ENCODE peak calls at places on chromosome 18, in four cellular contexts. One of them, this sample, is unnamed.

GRCh38 chr18:64183674-64184073 is 34.8 kb upstream of the LINC00305 start:
- DNase-seq in body of pancreas: no peak
- DNase-seq in T-helper 2 cell: no peak
- DNase-seq in DMS153: no peak
- DNase-seq in this sample: no peak

GRCh38 chr18:72672364-72673151 is 128.4 kb upstream of the CBLN2 start:
- DNase-seq in T-helper 2 cell: peak
- DNase-seq in body of pancreas: no peak
- DNase-seq in DMS153: no peak
- DNase-seq in this sample: no peak

GRCh38 chr18:36420826-36421225 is 123.3 kb downstream of the FHOD3 start:
- DNase-seq in T-helper 2 cell: no peak
- DNase-seq in DMS153: no peak
- DNase-seq in body of pancreas: no peak
- DNase-seq in this sample: no peak

GRCh38 chr18:44826418-44827259 is 146.0 kb downstream of the SETBP1 start:
- DNase-seq in T-helper 2 cell: no peak
- DNase-seq in body of pancreas: peak
- DNase-seq in DMS153: peak
- DNase-seq in this sample: peak

GRCh38 chr18:2910751-2911425 is 64.1 kb downstream of the EMILIN2 start:
- DNase-seq in DMS153: no peak
- DNase-seq in body of pancreas: no peak
- DNase-seq in T-helper 2 cell: no peak
- DNase-seq in this sample: no peak

GRCh38 chr18:25669741-25670140 is 317.8 kb upstream of the ZNF521 start:
- DNase-seq in DMS153: no peak
- DNase-seq in body of pancreas: no peak
- DNase-seq in T-helper 2 cell: no peak
- DNase-seq in this sample: no peak

GRCh38 chr18:40041951-40042350 is 1913.1 kb upstream of the PIK3C3 start:
- DNase-seq in body of pancreas: no peak
- DNase-seq in T-helper 2 cell: no peak
- DNase-seq in DMS153: no peak
- DNase-seq in this sample: no peak

GRCh38 chr18:49112031-49112430 is 161.3 kb upstream of the SMAD7 start:
- DNase-seq in DMS153: no peak
- DNase-seq in T-helper 2 cell: no peak
- DNase-seq in body of pancreas: no peak
- DNase-seq in this sample: no peak

GRCh38 chr18:56060967-56061541 is 473.1 kb upstream of the TCF4 start:
- DNase-seq in DMS153: no peak
- DNase-seq in body of pancreas: no peak
- DNase-seq in T-helper 2 cell: no peak
- DNase-seq in this sample: no peak

GRCh38 chr18:75206637-75207297 is 2.2 kb downstream of the PTGR3 start:
- DNase-seq in body of pancreas: no peak
- DNase-seq in DMS153: no peak
- DNase-seq in T-helper 2 cell: no peak
- DNase-seq in this sample: no peak

GRCh38 chr18:70431203-70431624 is 142.4 kb downstream of the SOCS6 start:
- DNase-seq in DMS153: no peak
- DNase-seq in body of pancreas: no peak
- DNase-seq in T-helper 2 cell: no peak
- DNase-seq in this sample: no peak

GRCh38 chr18:79513381-79514081 is 117.8 kb downstream of the NFATC1 start:
- DNase-seq in body of pancreas: peak
- DNase-seq in T-helper 2 cell: no peak
- DNase-seq in DMS153: no peak
- DNase-seq in this sample: peak

GRCh38 chr18:76982038-76982437 is 150.5 kb downstream of the MBP start:
- DNase-seq in body of pancreas: no peak
- DNase-seq in DMS153: no peak
- DNase-seq in T-helper 2 cell: no peak
- DNase-seq in this sample: no peak

GRCh38 chr18:76983184-76983583 is 149.4 kb downstream of the MBP start:
- DNase-seq in T-helper 2 cell: peak
- DNase-seq in body of pancreas: peak
- DNase-seq in DMS153: peak
- DNase-seq in this sample: peak

GRCh38 chr18:75588412-75588811 is 160.9 kb upstream of the SMIM21 start:
- DNase-seq in T-helper 2 cell: no peak
- DNase-seq in body of pancreas: no peak
- DNase-seq in DMS153: no peak
- DNase-seq in this sample: no peak

GRCh38 chr18:79136742-79137141 is 67.5 kb downstream of the ATP9B start:
- DNase-seq in DMS153: no peak
- DNase-seq in T-helper 2 cell: no peak
- DNase-seq in body of pancreas: no peak
- DNase-seq in this sample: no peak

GRCh38 chr18:70469916-70470315 is 181.1 kb downstream of the SOCS6 start:
- DNase-seq in DMS153: peak
- DNase-seq in T-helper 2 cell: no peak
- DNase-seq in body of pancreas: no peak
- DNase-seq in this sample: no peak

GRCh38 chr18:58026395-58026794 is 17.6 kb upstream of the NEDD4L start:
- DNase-seq in body of pancreas: no peak
- DNase-seq in T-helper 2 cell: no peak
- DNase-seq in DMS153: no peak
- DNase-seq in this sample: no peak

GRCh38 chr18:471701-472100 is 28.8 kb downstream of the COLEC12 start:
- DNase-seq in body of pancreas: no peak
- DNase-seq in T-helper 2 cell: no peak
- DNase-seq in DMS153: no peak
- DNase-seq in this sample: no peak

GRCh38 chr18:69636529-69637301 is 236.0 kb downstream of the DOK6 start:
- DNase-seq in body of pancreas: peak
- DNase-seq in T-helper 2 cell: peak
- DNase-seq in DMS153: no peak
- DNase-seq in this sample: no peak

GRCh38 chr18:28013064-28013463 is 163.9 kb downstream of the CDH2 start:
- DNase-seq in body of pancreas: no peak
- DNase-seq in T-helper 2 cell: no peak
- DNase-seq in DMS153: peak
- DNase-seq in this sample: no peak

GRCh38 chr18:50131591-50131990 is 63.4 kb downstream of the MYO5B start:
- DNase-seq in T-helper 2 cell: no peak
- DNase-seq in DMS153: no peak
- DNase-seq in body of pancreas: no peak
- DNase-seq in this sample: no peak

GRCh38 chr18:76209597-76209996 is 285.4 kb downstream of the ZNF516 start:
- DNase-seq in T-helper 2 cell: no peak
- DNase-seq in body of pancreas: no peak
- DNase-seq in DMS153: no peak
- DNase-seq in this sample: no peak

GRCh38 chr18:58241877-58242276 is 197.9 kb downstream of the NEDD4L start:
- DNase-seq in DMS153: peak
- DNase-seq in T-helper 2 cell: no peak
- DNase-seq in body of pancreas: peak
- DNase-seq in this sample: no peak

GRCh38 chr18:12336251-12336650 is 28.2 kb downstream of the TUBB6 start:
- DNase-seq in DMS153: no peak
- DNase-seq in T-helper 2 cell: no peak
- DNase-seq in body of pancreas: no peak
- DNase-seq in this sample: no peak

GRCh38 chr18:13247506-13247905 is 28.9 kb downstream of the LDLRAD4 start:
- DNase-seq in body of pancreas: no peak
- DNase-seq in T-helper 2 cell: no peak
- DNase-seq in DMS153: no peak
- DNase-seq in this sample: no peak